ENCODE peak calls at places on chromosomes 3 and 15, in five cellular contexts. B is GM12878, J is HepG2, H is K562, A is H1. O is an unnamed sample.

GRCh38 chr3:48561045-48561736 is 2.4 kb downstream of the UCN2 start:
- DNase-seq in B (no peak), J (peak), H (peak), A (peak), O (peak)

GRCh38 chr3:112463250-112463649 is 36.0 kb downstream of the BTLA start:
- DNase-seq in H (no peak), J (no peak), B (peak), A (no peak), O (no peak)

GRCh38 chr15:33735637-33736247 is 232.6 kb upstream of the CHRM5 start:
- DNase-seq in B (no peak), J (peak), H (peak), A (no peak), O (peak)

GRCh38 chr15:64134322-64134829 is 17.2 kb upstream of the SNX22 start:
- DNase-seq in J (no peak), H (no peak), A (no peak), B (no peak), O (no peak)

GRCh38 chr3:8765528-8765927 is 3.9 kb downstream of the OXTR start:
- DNase-seq in H (no peak), B (no peak), J (no peak), A (no peak), O (no peak)

GRCh38 chr15:37054336-37054735 is 46.0 kb downstream of the MEIS2 start:
- DNase-seq in B (no peak), H (no peak), J (no peak), A (no peak), O (no peak)

GRCh38 chr3:129604942-129605592 is 1.4 kb downstream of the PLXND1 start:
- DNase-seq in B (no peak), J (no peak), A (no peak), H (no peak), O (peak)

GRCh38 chr3:58052373-58053273 is 44.4 kb downstream of the FLNB start:
- DNase-seq in J (peak), H (peak), A (no peak), B (no peak), O (no peak)

GRCh38 chr3:171186383-171186782 is 159.9 kb upstream of the SLC2A2 start:
- DNase-seq in B (no peak), H (no peak), J (no peak), A (no peak), O (no peak)

GRCh38 chr3:147921044-147921443 is 511.9 kb downstream of the ZIC1 start:
- DNase-seq in A (no peak), B (no peak), J (no peak), H (no peak), O (no peak)

GRCh38 chr3:135017494-135017893 is 222.4 kb downstream of the EPHB1 start:
- DNase-seq in B (no peak), H (no peak), J (no peak), A (no peak), O (no peak)

GRCh38 chr3:170200992-170201391 is 19.5 kb upstream of the PHC3 start:
- DNase-seq in B (no peak), A (no peak), J (no peak), H (no peak), O (no peak)

GRCh38 chr15:65558336-65558735 is 28.1 kb downstream of the HACD3 start:
- DNase-seq in A (no peak), B (no peak), H (no peak), J (no peak), O (no peak)

GRCh38 chr15:47987908-47988532 is 132.8 kb upstream of the SLC24A5 start:
- DNase-seq in H (no peak), B (peak), A (no peak), J (peak), O (peak)

GRCh38 chr15:98856540-98856907 is 151.1 kb downstream of the PGPEP1L start:
- DNase-seq in J (no peak), H (no peak), A (no peak), B (no peak), O (no peak)

GRCh38 chr15:92149029-92149428 is 244.7 kb upstream of the ST8SIA2 start:
- DNase-seq in A (no peak), H (no peak), B (no peak), J (no peak), O (no peak)

GRCh38 chr15:74127255-74127953 is 3.0 kb upstream of the ISLR2 start:
- DNase-seq in J (peak), B (no peak), A (peak), H (peak), O (peak)

DNA sequence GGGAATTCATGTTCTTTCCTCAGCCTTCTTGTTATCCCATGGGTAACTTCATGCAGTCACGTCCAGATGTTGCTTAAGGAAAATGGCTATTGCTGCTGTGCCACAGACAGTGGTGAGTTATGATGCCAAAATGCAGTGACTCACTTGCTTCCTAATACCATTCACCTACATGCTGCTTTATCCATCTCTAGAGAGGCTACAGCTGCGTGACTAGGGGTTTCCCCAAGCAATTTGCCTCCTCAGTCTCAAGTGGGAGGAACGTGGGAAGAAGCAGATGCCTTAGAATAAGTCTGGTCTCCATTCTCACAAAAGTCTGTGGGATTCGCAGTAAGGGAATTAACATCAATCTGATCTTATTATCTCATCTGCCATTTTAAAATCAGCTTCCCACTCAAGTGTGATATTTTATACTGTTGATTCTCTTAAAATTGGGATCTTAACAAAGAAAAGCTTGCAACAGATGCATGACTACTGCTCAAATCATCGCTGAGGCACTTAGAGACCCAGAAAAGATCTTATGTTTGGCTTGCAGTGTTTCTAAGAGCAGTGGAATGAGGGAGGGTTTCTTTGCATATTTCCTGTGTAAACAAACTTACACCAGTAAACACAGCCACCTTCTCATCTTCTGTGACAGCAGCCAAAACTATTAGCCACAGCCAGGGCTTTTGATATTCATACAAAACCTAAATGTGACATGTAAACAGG is 62.0 kb upstream of the ACP3 start:
- DNase-seq in B (no peak), H (no peak), A (no peak), J (no peak), O (peak)
- TF ChIP-seq CREB1 in B (no peak), H (no peak), A (no peak), J (no peak), O (no peak)

GRCh38 chr15:49863431-49864205 is 242.8 kb downstream of the DTWD1 start:
- DNase-seq in J (no peak), H (no peak), A (no peak), B (no peak), O (no peak)
- H3K27ac ChIP-seq in J (no peak), H (no peak), A (no peak), B (no peak), O (no peak)

GRCh38 chr3:120144267-120144666 is 50.0 kb upstream of the GSK3B start:
- DNase-seq in J (peak), H (no peak), B (no peak), A (no peak), O (peak)

GRCh38 chr3:120148187-120148954 is 54.1 kb upstream of the GSK3B start:
- DNase-seq in B (no peak), H (no peak), A (no peak), J (no peak), O (no peak)

GRCh38 chr3:120145498-120146285 is 51.4 kb upstream of the GSK3B start:
- DNase-seq in A (no peak), B (no peak), H (no peak), J (no peak), O (no peak)

GRCh38 chr3:120143676-120144075 is 49.4 kb upstream of the GSK3B start:
- DNase-seq in J (no peak), A (no peak), B (no peak), H (no peak), O (no peak)

GRCh38 chr3:120147072-120147871 is 53.0 kb upstream of the GSK3B start:
- DNase-seq in B (no peak), H (no peak), A (no peak), J (peak), O (peak)
- TF ChIP-seq CREB1 in B (no peak), H (no peak), A (no peak), J (no peak), O (no peak)

GRCh38 chr15:87917480-87917879 is 339.1 kb downstream of the NTRK3 start:
- DNase-seq in H (no peak), A (no peak), B (no peak), J (no peak), O (no peak)

GRCh38 chr15:87919064-87919463 is 337.5 kb downstream of the NTRK3 start:
- DNase-seq in B (no peak), A (no peak), H (no peak), J (no peak), O (no peak)

DNA sequence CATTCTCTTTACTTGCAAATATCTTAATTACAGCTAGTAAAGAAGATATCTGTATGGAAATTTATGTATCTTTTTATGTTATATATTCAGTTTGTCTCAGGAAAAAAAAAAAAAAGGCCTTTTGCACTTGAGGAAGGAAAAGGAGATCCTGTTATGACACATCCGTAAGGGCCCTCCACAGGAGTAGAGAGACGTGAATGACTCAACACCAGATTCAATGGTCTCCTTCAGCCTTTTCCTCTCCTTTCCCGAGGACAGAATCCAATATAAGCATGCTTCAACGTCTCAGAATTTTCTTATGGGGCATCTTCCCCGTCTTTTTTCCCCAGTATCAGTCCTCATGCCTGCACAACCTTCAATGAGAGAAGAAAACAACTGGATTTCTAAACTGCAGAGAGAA is 340.3 kb downstream of the NTRK3 start:
- DNase-seq in J (no peak), H (no peak), A (no peak), B (no peak), O (no peak)
- H3K27ac ChIP-seq in J (no peak), H (no peak), A (no peak), B (no peak), O (no peak)

GRCh38 chr15:100031665-100032357 is 298.6 kb upstream of the LYSMD4 start:
- DNase-seq in H (no peak), J (no peak), B (no peak), A (no peak), O (no peak)

GRCh38 chr15:100029868-100030479 is 296.7 kb upstream of the LYSMD4 start:
- DNase-seq in J (no peak), H (no peak), B (no peak), A (no peak), O (no peak)

GRCh38 chr15:100029045-100029444 is 295.8 kb upstream of the LYSMD4 start:
- DNase-seq in H (no peak), A (no peak), B (no peak), J (no peak), O (no peak)

GRCh38 chr15:100032358-100033080 is 299.3 kb upstream of the LYSMD4 start:
- DNase-seq in J (no peak), A (no peak), H (no peak), B (no peak), O (no peak)

GRCh38 chr15:100030586-100031249 is 297.5 kb upstream of the LYSMD4 start:
- DNase-seq in J (no peak), B (no peak), A (no peak), H (no peak), O (no peak)
- TF ChIP-seq CREB1 in J (no peak), B (no peak), A (no peak), H (no peak), O (no peak)